ENCODE peak calls at places on chromosome 1, in seven cellular contexts. One of them, this sample, is unnamed.

GRCh38 chr1:228108742-228109072 is 392 bp downstream of the MRPL55 start:
- DNase-seq in IMR-90: no peak
- DNase-seq in MM.1S: no peak
- DNase-seq in tibial artery: no peak
- DNase-seq in tibial nerve: no peak
- DNase-seq in GM12865: no peak
- DNase-seq in adrenal gland: no peak
- DNase-seq in this sample: no peak

GRCh38 chr1:15767941-15768340 is 9.3 kb downstream of the FBLIM1 start:
- DNase-seq in adrenal gland: no peak
- DNase-seq in IMR-90: no peak
- DNase-seq in GM12865: no peak
- DNase-seq in MM.1S: no peak
- DNase-seq in tibial nerve: no peak
- DNase-seq in tibial artery: no peak
- DNase-seq in this sample: no peak

GRCh38 chr1:86811539-86811938 is 102.4 kb downstream of the SELENOF start:
- DNase-seq in MM.1S: no peak
- DNase-seq in adrenal gland: no peak
- DNase-seq in tibial artery: no peak
- DNase-seq in IMR-90: no peak
- DNase-seq in GM12865: no peak
- DNase-seq in tibial nerve: no peak
- DNase-seq in this sample: no peak

GRCh38 chr1:47817861-47818260 is 179.3 kb downstream of the TRABD2B start:
- DNase-seq in tibial nerve: no peak
- DNase-seq in tibial artery: no peak
- DNase-seq in GM12865: no peak
- DNase-seq in MM.1S: no peak
- DNase-seq in adrenal gland: no peak
- DNase-seq in IMR-90: no peak
- DNase-seq in this sample: no peak

GRCh38 chr1:116127123-116127847 is 16.1 kb downstream of the MAB21L3 start:
- DNase-seq in tibial nerve: no peak
- DNase-seq in MM.1S: no peak
- DNase-seq in tibial artery: no peak
- DNase-seq in adrenal gland: no peak
- DNase-seq in IMR-90: no peak
- DNase-seq in GM12865: no peak
- DNase-seq in this sample: no peak

GRCh38 chr1:89896105-89896942 is 75.5 kb downstream of the LRRC8D start:
- DNase-seq in adrenal gland: no peak
- DNase-seq in MM.1S: no peak
- DNase-seq in tibial nerve: no peak
- DNase-seq in GM12865: no peak
- DNase-seq in IMR-90: no peak
- DNase-seq in tibial artery: no peak
- DNase-seq in this sample: no peak

GRCh38 chr1:164853146-164853545 is 294.2 kb downstream of the PBX1 start:
- DNase-seq in tibial nerve: no peak
- DNase-seq in tibial artery: no peak
- DNase-seq in MM.1S: no peak
- DNase-seq in IMR-90: no peak
- DNase-seq in GM12865: no peak
- DNase-seq in adrenal gland: no peak
- DNase-seq in this sample: no peak

GRCh38 chr1:229156819-229157218 is 114.1 kb upstream of the RAB4A start:
- DNase-seq in adrenal gland: no peak
- DNase-seq in tibial nerve: no peak
- DNase-seq in tibial artery: peak
- DNase-seq in GM12865: no peak
- DNase-seq in MM.1S: no peak
- DNase-seq in IMR-90: no peak
- DNase-seq in this sample: no peak

DNA sequence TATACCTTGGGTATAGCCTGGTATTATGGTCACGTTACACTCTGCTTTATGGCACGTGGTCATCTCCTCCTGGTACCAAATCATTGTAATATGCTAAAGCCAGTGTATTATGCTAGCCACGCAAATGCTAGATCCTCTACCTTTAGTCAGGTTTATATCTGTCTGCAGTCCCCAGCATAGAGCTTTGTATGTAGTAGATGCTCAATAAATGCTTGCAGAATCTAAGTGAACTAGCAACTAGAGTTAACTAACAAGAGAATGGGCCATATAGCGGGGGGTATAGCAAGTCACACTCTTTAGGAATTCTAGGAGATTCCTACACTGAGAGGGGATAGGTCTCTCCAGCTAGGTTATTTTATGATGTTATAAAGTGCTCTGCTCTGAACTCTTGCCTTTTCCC is 3.0 kb downstream of the MOV10 start:
- DNase-seq in tibial artery: no peak
- DNase-seq in MM.1S: no peak
- DNase-seq in IMR-90: no peak
- DNase-seq in tibial nerve: no peak
- DNase-seq in GM12865: no peak
- DNase-seq in adrenal gland: no peak
- DNase-seq in this sample: no peak
- H3K4me3 ChIP-seq in tibial artery: no peak
- H3K4me3 ChIP-seq in MM.1S: no peak
- H3K4me3 ChIP-seq in IMR-90: no peak
- H3K4me3 ChIP-seq in tibial nerve: no peak
- H3K4me3 ChIP-seq in GM12865: no peak
- H3K4me3 ChIP-seq in adrenal gland: no peak
- H3K4me3 ChIP-seq in this sample: no peak

DNA sequence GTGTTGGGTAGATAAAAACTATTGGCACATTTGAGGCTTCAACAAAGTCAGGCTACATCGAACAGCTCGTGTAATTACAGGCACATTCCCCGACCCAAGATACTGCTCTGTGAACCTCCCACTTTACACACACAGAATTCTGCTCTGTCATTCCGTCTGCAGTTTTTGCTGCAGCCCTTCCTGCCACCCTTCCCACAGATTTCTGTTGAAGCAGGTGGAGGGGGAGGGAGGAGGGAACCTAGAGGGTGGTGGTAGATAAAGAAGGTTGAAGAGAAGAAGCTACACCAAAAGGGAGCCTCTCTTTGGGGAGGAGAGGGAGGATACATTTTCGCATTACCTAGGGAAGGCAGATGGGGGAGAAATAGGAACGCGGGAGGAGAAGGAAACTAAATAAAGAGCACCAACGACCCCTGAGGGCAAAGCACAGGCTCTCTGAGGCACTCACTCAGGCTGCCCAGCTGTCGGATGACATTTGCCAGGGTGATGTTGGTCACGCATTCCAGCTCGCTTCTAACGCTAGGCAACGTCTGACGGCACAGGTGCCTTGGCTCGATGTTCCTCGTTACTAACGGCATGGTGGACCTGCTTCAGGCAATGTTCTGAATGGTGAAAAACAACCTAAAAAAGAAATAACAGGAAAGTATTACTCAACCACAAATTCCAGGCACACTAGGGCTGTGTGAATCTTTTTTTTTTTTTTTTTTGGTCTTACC is 36.0 kb downstream of the GPR3 start:
- DNase-seq in MM.1S: no peak
- DNase-seq in GM12865: no peak
- DNase-seq in IMR-90: no peak
- DNase-seq in adrenal gland: peak
- DNase-seq in tibial artery: peak
- DNase-seq in tibial nerve: no peak
- DNase-seq in this sample: no peak
- H3K4me3 ChIP-seq in MM.1S: no peak
- H3K4me3 ChIP-seq in GM12865: no peak
- H3K4me3 ChIP-seq in IMR-90: no peak
- H3K4me3 ChIP-seq in adrenal gland: no peak
- H3K4me3 ChIP-seq in tibial artery: peak
- H3K4me3 ChIP-seq in tibial nerve: peak
- H3K4me3 ChIP-seq in this sample: no peak

DNA sequence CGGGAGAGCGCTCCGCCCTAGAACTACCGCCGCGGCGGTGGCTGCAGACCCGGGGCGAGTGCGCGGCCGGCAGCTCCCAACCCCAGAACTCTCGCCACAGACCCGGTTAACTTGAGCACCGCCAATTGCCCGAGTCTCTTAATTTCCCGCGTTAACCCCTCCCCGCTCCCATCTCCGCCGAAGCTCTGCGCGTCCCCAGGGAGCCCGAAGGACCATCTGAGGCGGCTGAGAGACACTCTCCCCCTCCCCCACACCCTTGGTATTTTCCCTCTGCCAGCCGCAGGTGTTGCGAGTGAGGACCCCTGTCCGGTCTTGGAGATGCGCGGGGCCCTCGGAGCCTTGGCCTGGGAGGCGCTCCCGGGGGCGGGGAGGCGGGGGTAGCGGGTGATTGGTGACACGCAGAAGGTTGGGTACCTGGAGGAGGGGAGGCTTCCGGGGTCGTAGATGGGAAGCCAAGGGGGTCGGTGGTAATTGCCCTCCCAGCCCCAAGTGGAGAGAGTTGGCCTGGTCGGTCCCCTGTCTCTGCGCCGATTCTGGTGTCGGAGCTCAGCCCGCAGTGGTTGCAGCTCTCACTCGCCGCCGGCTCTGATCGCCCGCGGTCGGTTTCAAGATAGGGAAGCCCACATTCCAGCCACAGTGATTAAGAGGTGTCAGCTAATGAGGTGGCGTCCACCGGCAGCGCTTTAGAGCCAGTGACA is 858 bp upstream of the SUSD4 start:
- DNase-seq in tibial artery: no peak
- DNase-seq in GM12865: no peak
- DNase-seq in MM.1S: peak
- DNase-seq in adrenal gland: no peak
- DNase-seq in tibial nerve: no peak
- DNase-seq in IMR-90: no peak
- DNase-seq in this sample: no peak
- H3K4me3 ChIP-seq in tibial artery: peak
- H3K4me3 ChIP-seq in GM12865: no peak
- H3K4me3 ChIP-seq in MM.1S: peak
- H3K4me3 ChIP-seq in adrenal gland: no peak
- H3K4me3 ChIP-seq in tibial nerve: peak
- H3K4me3 ChIP-seq in IMR-90: no peak
- H3K4me3 ChIP-seq in this sample: no peak

GRCh38 chr1:46465981-46466476 is 23.6 kb upstream of the DMBX1 start:
- DNase-seq in IMR-90: no peak
- DNase-seq in tibial artery: no peak
- DNase-seq in MM.1S: no peak
- DNase-seq in adrenal gland: no peak
- DNase-seq in GM12865: no peak
- DNase-seq in tibial nerve: no peak
- DNase-seq in this sample: no peak
- H3K4me3 ChIP-seq in IMR-90: peak
- H3K4me3 ChIP-seq in tibial artery: peak
- H3K4me3 ChIP-seq in MM.1S: peak
- H3K4me3 ChIP-seq in adrenal gland: peak
- H3K4me3 ChIP-seq in GM12865: no peak
- H3K4me3 ChIP-seq in tibial nerve: peak
- H3K4me3 ChIP-seq in this sample: no peak

DNA sequence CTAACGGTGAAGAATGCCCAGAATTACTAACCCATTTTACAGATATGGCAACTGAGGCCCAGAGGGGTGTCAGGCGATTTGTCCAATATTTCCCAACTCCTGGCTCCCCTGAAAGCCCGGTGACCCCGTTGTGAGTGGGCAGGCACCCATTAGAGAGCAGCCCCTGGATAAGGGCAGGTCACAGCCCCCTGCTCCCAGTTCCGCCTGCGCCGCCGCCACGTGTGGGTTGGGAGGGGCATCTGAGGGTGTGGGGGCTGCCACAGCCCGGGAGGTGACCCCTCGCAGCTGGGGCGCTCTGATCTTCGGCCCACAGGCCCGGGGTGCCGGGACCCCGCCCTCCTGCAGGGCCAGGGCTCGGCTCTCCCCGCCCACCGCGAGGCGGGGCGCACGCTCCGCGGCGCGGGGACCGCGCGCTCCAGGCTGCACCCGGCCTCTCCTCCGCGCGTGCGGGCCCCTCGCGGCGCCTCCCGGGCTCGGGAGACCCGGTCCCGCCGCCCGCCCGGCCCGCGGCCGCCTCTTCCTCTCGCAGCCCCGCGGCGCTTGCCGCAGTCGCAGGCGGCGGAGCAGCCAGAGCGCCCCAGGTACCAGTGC is at the start of gene HTR6:
- DNase-seq in MM.1S: no peak
- DNase-seq in IMR-90: no peak
- DNase-seq in tibial artery: no peak
- DNase-seq in GM12865: peak
- DNase-seq in adrenal gland: no peak
- DNase-seq in tibial nerve: no peak
- DNase-seq in this sample: no peak
- H3K4me3 ChIP-seq in MM.1S: no peak
- H3K4me3 ChIP-seq in IMR-90: no peak
- H3K4me3 ChIP-seq in tibial artery: no peak
- H3K4me3 ChIP-seq in GM12865: peak
- H3K4me3 ChIP-seq in adrenal gland: no peak
- H3K4me3 ChIP-seq in tibial nerve: peak
- H3K4me3 ChIP-seq in this sample: peak

GRCh38 chr1:248823517-248824001 is 2.2 kb downstream of the SH3BP5L start:
- DNase-seq in MM.1S: no peak
- DNase-seq in GM12865: no peak
- DNase-seq in tibial artery: no peak
- DNase-seq in IMR-90: peak
- DNase-seq in tibial nerve: no peak
- DNase-seq in adrenal gland: peak
- DNase-seq in this sample: no peak
- H3K4me3 ChIP-seq in MM.1S: peak
- H3K4me3 ChIP-seq in GM12865: no peak
- H3K4me3 ChIP-seq in tibial artery: no peak
- H3K4me3 ChIP-seq in IMR-90: peak
- H3K4me3 ChIP-seq in tibial nerve: peak
- H3K4me3 ChIP-seq in adrenal gland: no peak
- H3K4me3 ChIP-seq in this sample: peak

DNA sequence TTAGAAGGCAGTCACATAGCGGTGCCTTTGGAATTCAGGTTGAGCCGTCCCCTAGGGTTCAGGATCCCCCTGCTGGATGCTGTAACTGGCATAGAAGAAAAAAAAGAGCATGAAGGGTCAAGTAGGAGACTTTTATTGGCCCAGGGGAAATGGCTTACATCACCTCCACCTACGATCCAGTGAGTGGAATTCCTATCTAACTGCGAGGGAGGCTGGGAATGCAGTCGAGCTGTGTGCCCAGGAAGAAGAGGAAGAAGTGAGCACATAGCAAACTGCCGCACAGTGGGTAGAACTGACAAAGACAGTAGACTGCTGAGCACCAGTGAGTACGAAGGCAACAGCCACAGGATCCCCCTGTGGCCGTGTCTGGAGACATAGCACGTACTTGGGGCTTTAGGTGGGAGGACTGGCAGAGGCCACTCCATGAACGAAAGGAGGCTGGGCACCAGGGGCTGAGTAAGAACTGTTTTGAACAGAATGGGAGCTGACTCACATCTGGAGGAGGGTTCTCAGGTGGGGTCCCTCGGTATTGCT is 79.2 kb downstream of the RNF220 start:
- DNase-seq in tibial artery: no peak
- DNase-seq in IMR-90: no peak
- DNase-seq in MM.1S: no peak
- DNase-seq in tibial nerve: no peak
- DNase-seq in GM12865: no peak
- DNase-seq in adrenal gland: no peak
- DNase-seq in this sample: no peak
- H3K4me3 ChIP-seq in tibial artery: no peak
- H3K4me3 ChIP-seq in IMR-90: no peak
- H3K4me3 ChIP-seq in MM.1S: no peak
- H3K4me3 ChIP-seq in tibial nerve: no peak
- H3K4me3 ChIP-seq in GM12865: no peak
- H3K4me3 ChIP-seq in adrenal gland: no peak
- H3K4me3 ChIP-seq in this sample: no peak